ENCODE peak calls at places on chromosome 3, in ten cellular contexts. O, H, P, S, C, W, V, B, J and M are unnamed samples.

GRCh38 chr3:159672728-159673471 is 315.7 kb upstream of the IL12A start:
- DNase-seq in O (no peak), H (no peak), P (no peak), S (no peak), C (no peak), W (peak; percentile 30), V (no peak), B (no peak), J (no peak), M (no peak)

GRCh38 chr3:112963683-112964082 is 11.2 kb downstream of the CD200R1 start:
- DNase-seq in O (no peak), H (no peak), P (no peak), S (no peak), C (no peak), W (no peak), V (no peak), B (no peak), J (no peak), M (no peak)

GRCh38 chr3:160616721-160617120 is 51.4 kb upstream of the KPNA4 start:
- DNase-seq in O (no peak), H (no peak), P (no peak), S (peak; percentile 33), C (no peak), W (peak; percentile 75), V (peak; percentile 59), B (no peak), J (no peak), M (no peak)

GRCh38 chr3:171566803-171567422 is 106.7 kb upstream of the TNIK start:
- DNase-seq in O (peak; percentile 56), H (no peak), P (peak; percentile 72), S (peak; percentile 10), C (no peak), W (peak; percentile 76), V (no peak), B (peak; percentile 3), J (no peak), M (no peak)

GRCh38 chr3:15284121-15284889 is 48.1 kb downstream of the SH3BP5 start:
- DNase-seq in O (peak; percentile 89), H (no peak), P (peak; percentile 90), S (no peak), C (no peak), W (peak; percentile 53), V (peak; percentile 86), B (no peak), J (no peak), M (peak; percentile 58)

GRCh38 chr3:16412192-16412808 is 101.2 kb downstream of the RFTN1 start:
- DNase-seq in O (no peak), H (no peak), P (no peak), S (no peak), C (no peak), W (no peak), V (no peak), B (no peak), J (no peak), M (no peak)

GRCh38 chr3:114216186-114216970 is 21.0 kb downstream of the ZNF80 start:
- DNase-seq in O (no peak), H (no peak), P (no peak), S (no peak), C (no peak), W (no peak), V (peak; percentile 79), B (no peak), J (no peak), M (no peak)

GRCh38 chr3:30943206-30943605 is 48.7 kb upstream of the GADL1 start:
- DNase-seq in O (no peak), H (no peak), P (no peak), S (no peak), C (no peak), W (peak; percentile 44), V (no peak), B (no peak), J (no peak), M (no peak)

GRCh38 chr3:196842567-196843434 is 24.9 kb upstream of the SENP5 start:
- DNase-seq in O (no peak), H (no peak), P (no peak), S (no peak), C (no peak), W (no peak), V (no peak), B (no peak), J (no peak), M (no peak)

GRCh38 chr3:149299938-149300791 is 33.3 kb downstream of the TM4SF18 start:
- DNase-seq in O (peak; percentile 33), H (no peak), P (no peak), S (peak; percentile 69), C (no peak), W (peak; percentile 98), V (peak; percentile 60), B (peak; percentile 84), J (no peak), M (no peak)

GRCh38 chr3:70090322-70090913 is 90.9 kb downstream of the SAMMSON start:
- DNase-seq in O (peak; percentile 12), H (no peak), P (peak; percentile 13), S (no peak), C (no peak), W (peak; percentile 37), V (no peak), B (no peak), J (no peak), M (no peak)

GRCh38 chr3:3110299-3110630 is at the start of gene IL5RA:
- DNase-seq in O (no peak), H (peak; percentile 35), P (no peak), S (no peak), C (no peak), W (no peak), V (no peak), B (no peak), J (peak; percentile 16), M (no peak)

GRCh38 chr3:177597325-177598109 is 400.2 kb upstream of the TBL1XR1 start:
- DNase-seq in O (peak; percentile 85), H (no peak), P (peak; percentile 41), S (no peak), C (no peak), W (no peak), V (peak; percentile 76), B (peak; percentile 82), J (peak; percentile 11), M (no peak)

GRCh38 chr3:143895805-143896204 is 47.5 kb upstream of the SLC9A9 start:
- DNase-seq in O (peak; percentile 30), H (no peak), P (no peak), S (no peak), C (no peak), W (peak; percentile 40), V (no peak), B (no peak), J (no peak), M (no peak)

GRCh38 chr3:128340198-128340903 is 126.3 kb downstream of the DNAJB8 start:
- DNase-seq in O (no peak), H (no peak), P (no peak), S (no peak), C (no peak), W (no peak), V (no peak), B (no peak), J (no peak), M (no peak)

GRCh38 chr3:78267235-78267634 is 1227.3 kb downstream of the ROBO2 start:
- DNase-seq in O (no peak), H (no peak), P (no peak), S (no peak), C (no peak), W (no peak), V (no peak), B (no peak), J (no peak), M (no peak)

GRCh38 chr3:172369590-172370259 is 78.5 kb downstream of the GHSR start:
- DNase-seq in O (no peak), H (no peak), P (peak; percentile 25), S (no peak), C (no peak), W (no peak), V (no peak), B (no peak), J (no peak), M (no peak)

GRCh38 chr3:13495921-13496723 is 16.0 kb downstream of the HDAC11 start:
- DNase-seq in O (peak; percentile 74), H (peak; percentile 84), P (peak; percentile 66), S (peak; percentile 69), C (peak; percentile 39), W (peak; percentile 92), V (peak; percentile 84), B (peak; percentile 80), J (peak; percentile 51), M (peak; percentile 87)

GRCh38 chr3:52367891-52368880 is 52.1 kb downstream of the DNAH1 start:
- DNase-seq in O (no peak), H (no peak), P (no peak), S (no peak), C (no peak), W (no peak), V (no peak), B (no peak), J (no peak), M (no peak)

GRCh38 chr3:141764041-141764440 is 833 bp downstream of the GRK7 start:
- DNase-seq in O (no peak), H (no peak), P (no peak), S (no peak), C (no peak), W (no peak), V (no peak), B (no peak), J (no peak), M (no peak)

GRCh38 chr3:124492824-124493223 is 237.4 kb upstream of the UMPS start:
- DNase-seq in O (peak; percentile 48), H (peak; percentile 75), P (peak; percentile 41), S (peak; percentile 3), C (no peak), W (peak; percentile 94), V (peak; percentile 62), B (no peak), J (no peak), M (peak; percentile 46)

GRCh38 chr3:39276746-39277145 is 3.1 kb downstream of the CX3CR1 start:
- DNase-seq in O (no peak), H (no peak), P (no peak), S (no peak), C (no peak), W (no peak), V (no peak), B (no peak), J (no peak), M (no peak)

GRCh38 chr3:13543251-13543650 is 5.7 kb upstream of the FBLN2 start:
- DNase-seq in O (no peak), H (peak; percentile 39), P (no peak), S (peak; percentile 30), C (no peak), W (peak; percentile 43), V (peak; percentile 35), B (peak; percentile 87), J (no peak), M (peak; percentile 85)

GRCh38 chr3:88712552-88712951 is 394.9 kb upstream of the EPHA3 start:
- DNase-seq in O (no peak), H (no peak), P (no peak), S (no peak), C (no peak), W (no peak), V (no peak), B (no peak), J (no peak), M (no peak)

GRCh38 chr3:54278960-54279359 is 156.6 kb downstream of the CACNA2D3 start:
- DNase-seq in O (no peak), H (no peak), P (no peak), S (no peak), C (no peak), W (no peak), V (no peak), B (peak; percentile 2), J (no peak), M (no peak)

GRCh38 chr3:55466526-55466925 is 20.6 kb downstream of the WNT5A start:
- DNase-seq in O (no peak), H (no peak), P (no peak), S (no peak), C (no peak), W (no peak), V (no peak), B (no peak), J (no peak), M (no peak)